ENCODE peak calls at places on chromosomes 16 and 17, in ten cellular contexts. One of them, this sample, is unnamed.

GRCh38 chr16:85929259-85929704 is 30.3 kb downstream of the IRF8 start:
- DNase-seq in neural progenitor cell: no peak
- DNase-seq in fibroblast of lung: no peak
- DNase-seq in neuronal stem cell: no peak
- DNase-seq in MM.1S: no peak
- DNase-seq in adipocyte: no peak
- DNase-seq in mesendoderm: peak
- DNase-seq in GM23248: no peak
- DNase-seq in H9: no peak
- DNase-seq in NT2/D1: no peak
- DNase-seq in this sample: no peak

GRCh38 chr16:48164907-48165715 is 9.3 kb upstream of the ABCC12 start:
- DNase-seq in neural progenitor cell: peak
- DNase-seq in fibroblast of lung: peak
- DNase-seq in neuronal stem cell: peak
- DNase-seq in MM.1S: peak
- DNase-seq in adipocyte: peak
- DNase-seq in mesendoderm: peak
- DNase-seq in GM23248: peak
- DNase-seq in H9: peak
- DNase-seq in NT2/D1: peak
- DNase-seq in this sample: peak

GRCh38 chr16:57536306-57537193 is at the start of gene CCDC102A:
- DNase-seq in neural progenitor cell: peak
- DNase-seq in fibroblast of lung: peak
- DNase-seq in neuronal stem cell: no peak
- DNase-seq in MM.1S: peak
- DNase-seq in adipocyte: peak
- DNase-seq in mesendoderm: peak
- DNase-seq in GM23248: peak
- DNase-seq in H9: peak
- DNase-seq in NT2/D1: no peak
- DNase-seq in this sample: peak

GRCh38 chr17:34464812-34465211 is 101.8 kb upstream of the CCL1 start:
- DNase-seq in neural progenitor cell: no peak
- DNase-seq in fibroblast of lung: no peak
- DNase-seq in neuronal stem cell: no peak
- DNase-seq in MM.1S: no peak
- DNase-seq in adipocyte: no peak
- DNase-seq in mesendoderm: no peak
- DNase-seq in GM23248: no peak
- DNase-seq in H9: no peak
- DNase-seq in NT2/D1: no peak
- DNase-seq in this sample: no peak

GRCh38 chr16:22217890-22218730 is 12.0 kb downstream of the EEF2K start:
- DNase-seq in neural progenitor cell: no peak
- DNase-seq in fibroblast of lung: no peak
- DNase-seq in neuronal stem cell: no peak
- DNase-seq in MM.1S: no peak
- DNase-seq in adipocyte: no peak
- DNase-seq in mesendoderm: peak
- DNase-seq in GM23248: no peak
- DNase-seq in H9: peak
- DNase-seq in NT2/D1: no peak
- DNase-seq in this sample: no peak

GRCh38 chr16:80347900-80348299 is 192.9 kb upstream of the DYNLRB2 start:
- DNase-seq in neural progenitor cell: no peak
- DNase-seq in fibroblast of lung: peak
- DNase-seq in neuronal stem cell: no peak
- DNase-seq in MM.1S: no peak
- DNase-seq in adipocyte: peak
- DNase-seq in mesendoderm: no peak
- DNase-seq in GM23248: no peak
- DNase-seq in H9: no peak
- DNase-seq in NT2/D1: no peak
- DNase-seq in this sample: peak

GRCh38 chr16:50683689-50684374 is 2.7 kb upstream of the SNX20 start:
- DNase-seq in neural progenitor cell: no peak
- DNase-seq in fibroblast of lung: no peak
- DNase-seq in neuronal stem cell: no peak
- DNase-seq in MM.1S: peak
- DNase-seq in adipocyte: no peak
- DNase-seq in mesendoderm: no peak
- DNase-seq in GM23248: no peak
- DNase-seq in H9: no peak
- DNase-seq in NT2/D1: no peak
- DNase-seq in this sample: no peak

GRCh38 chr16:24499193-24499814 is 40.1 kb upstream of the RBBP6 start:
- DNase-seq in neural progenitor cell: peak
- DNase-seq in fibroblast of lung: no peak
- DNase-seq in neuronal stem cell: peak
- DNase-seq in MM.1S: peak
- DNase-seq in adipocyte: peak
- DNase-seq in mesendoderm: peak
- DNase-seq in GM23248: peak
- DNase-seq in H9: peak
- DNase-seq in NT2/D1: no peak
- DNase-seq in this sample: no peak

GRCh38 chr16:82761236-82761635 is 134.5 kb downstream of the CDH13 start:
- DNase-seq in neural progenitor cell: no peak
- DNase-seq in fibroblast of lung: peak
- DNase-seq in neuronal stem cell: no peak
- DNase-seq in MM.1S: no peak
- DNase-seq in adipocyte: peak
- DNase-seq in mesendoderm: no peak
- DNase-seq in GM23248: peak
- DNase-seq in H9: no peak
- DNase-seq in NT2/D1: no peak
- DNase-seq in this sample: peak

GRCh38 chr16:82758904-82759303 is 132.1 kb downstream of the CDH13 start:
- DNase-seq in neural progenitor cell: no peak
- DNase-seq in fibroblast of lung: no peak
- DNase-seq in neuronal stem cell: no peak
- DNase-seq in MM.1S: no peak
- DNase-seq in adipocyte: no peak
- DNase-seq in mesendoderm: peak
- DNase-seq in GM23248: no peak
- DNase-seq in H9: peak
- DNase-seq in NT2/D1: no peak
- DNase-seq in this sample: no peak

GRCh38 chr16:82763371-82763770 is 136.6 kb downstream of the CDH13 start:
- DNase-seq in neural progenitor cell: no peak
- DNase-seq in fibroblast of lung: no peak
- DNase-seq in neuronal stem cell: no peak
- DNase-seq in MM.1S: no peak
- DNase-seq in adipocyte: no peak
- DNase-seq in mesendoderm: no peak
- DNase-seq in GM23248: no peak
- DNase-seq in H9: no peak
- DNase-seq in NT2/D1: no peak
- DNase-seq in this sample: no peak

GRCh38 chr16:82758406-82758805 is 131.6 kb downstream of the CDH13 start:
- DNase-seq in neural progenitor cell: no peak
- DNase-seq in fibroblast of lung: no peak
- DNase-seq in neuronal stem cell: no peak
- DNase-seq in MM.1S: no peak
- DNase-seq in adipocyte: no peak
- DNase-seq in mesendoderm: no peak
- DNase-seq in GM23248: no peak
- DNase-seq in H9: no peak
- DNase-seq in NT2/D1: no peak
- DNase-seq in this sample: no peak

DNA sequence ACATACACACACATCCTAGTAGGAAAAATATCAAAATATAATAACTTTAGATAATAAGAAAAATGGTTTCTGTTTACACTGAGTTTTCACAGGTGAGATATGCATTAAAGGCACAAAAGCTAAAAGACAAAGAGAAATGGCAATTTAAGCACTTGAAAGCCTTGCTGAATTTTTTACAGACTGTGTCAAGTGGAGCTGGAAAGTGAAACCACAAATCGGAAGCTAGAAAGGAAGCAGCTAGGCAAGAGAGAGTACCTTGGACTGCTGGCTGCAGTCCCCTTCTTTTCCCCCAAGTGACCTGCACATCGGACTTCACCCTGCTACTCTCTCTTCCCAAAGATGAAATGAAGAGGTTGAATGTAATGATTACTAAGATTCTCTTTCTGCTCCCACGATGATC is 135.1 kb downstream of the CDH13 start:
- DNase-seq in neural progenitor cell: no peak
- DNase-seq in fibroblast of lung: peak
- DNase-seq in neuronal stem cell: no peak
- DNase-seq in MM.1S: peak
- DNase-seq in adipocyte: peak
- DNase-seq in mesendoderm: no peak
- DNase-seq in GM23248: peak
- DNase-seq in H9: no peak
- DNase-seq in NT2/D1: no peak
- DNase-seq in this sample: no peak
- H3K9ac ChIP-seq in neural progenitor cell: no peak
- H3K9ac ChIP-seq in fibroblast of lung: no peak
- H3K9ac ChIP-seq in neuronal stem cell: no peak
- H3K9ac ChIP-seq in MM.1S: no peak
- H3K9ac ChIP-seq in adipocyte: no peak
- H3K9ac ChIP-seq in mesendoderm: no peak
- H3K9ac ChIP-seq in GM23248: no peak
- H3K9ac ChIP-seq in H9: no peak
- H3K9ac ChIP-seq in NT2/D1: no peak
- H3K9ac ChIP-seq in this sample: peak

DNA sequence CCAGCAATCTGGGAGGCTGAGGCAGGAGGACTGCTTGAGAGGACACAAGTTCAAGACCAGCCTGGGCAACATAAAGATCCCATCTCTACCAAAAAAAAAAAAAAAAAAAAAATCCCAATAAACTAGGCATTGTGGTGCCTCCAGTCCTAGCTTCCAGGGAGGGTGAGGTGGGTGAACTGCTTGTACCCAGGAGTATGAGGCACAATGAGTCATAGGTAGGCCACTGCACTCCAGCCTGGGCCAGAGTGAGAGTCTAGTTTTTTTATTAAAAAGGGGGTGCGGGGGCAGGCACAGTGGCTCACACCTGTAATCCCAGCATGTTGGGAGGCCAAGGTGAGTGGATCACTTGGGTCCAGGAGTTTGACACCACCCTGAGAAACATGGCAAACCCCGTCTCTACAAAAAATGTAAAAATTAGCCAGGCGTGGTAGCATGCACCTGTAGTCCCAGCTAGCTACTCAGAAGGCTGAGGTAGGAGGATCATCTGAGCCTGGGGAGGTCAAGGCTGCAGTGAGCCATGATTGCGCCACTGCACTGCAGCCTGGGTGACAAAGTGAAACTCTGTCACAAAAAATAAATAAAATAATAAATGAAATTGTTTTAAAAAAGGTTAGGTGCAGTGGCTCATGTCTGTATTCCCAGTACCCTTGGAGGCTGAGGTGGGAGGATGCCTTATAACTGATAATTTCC is 7.8 kb upstream of the CHST6 start:
- DNase-seq in neural progenitor cell: no peak
- DNase-seq in fibroblast of lung: no peak
- DNase-seq in neuronal stem cell: no peak
- DNase-seq in MM.1S: no peak
- DNase-seq in adipocyte: no peak
- DNase-seq in mesendoderm: no peak
- DNase-seq in GM23248: no peak
- DNase-seq in H9: no peak
- DNase-seq in NT2/D1: no peak
- DNase-seq in this sample: peak
- H3K9ac ChIP-seq in neural progenitor cell: no peak
- H3K9ac ChIP-seq in fibroblast of lung: no peak
- H3K9ac ChIP-seq in neuronal stem cell: no peak
- H3K9ac ChIP-seq in MM.1S: no peak
- H3K9ac ChIP-seq in adipocyte: no peak
- H3K9ac ChIP-seq in mesendoderm: no peak
- H3K9ac ChIP-seq in GM23248: no peak
- H3K9ac ChIP-seq in H9: no peak
- H3K9ac ChIP-seq in NT2/D1: no peak
- H3K9ac ChIP-seq in this sample: no peak

GRCh38 chr17:51044964-51045363 is 75.7 kb downstream of the SPAG9 start:
- DNase-seq in neural progenitor cell: peak
- DNase-seq in fibroblast of lung: peak
- DNase-seq in neuronal stem cell: no peak
- DNase-seq in MM.1S: no peak
- DNase-seq in adipocyte: no peak
- DNase-seq in mesendoderm: no peak
- DNase-seq in GM23248: no peak
- DNase-seq in H9: no peak
- DNase-seq in NT2/D1: no peak
- DNase-seq in this sample: no peak

GRCh38 chr17:51052235-51052634 is 68.4 kb downstream of the SPAG9 start:
- DNase-seq in neural progenitor cell: no peak
- DNase-seq in fibroblast of lung: no peak
- DNase-seq in neuronal stem cell: no peak
- DNase-seq in MM.1S: no peak
- DNase-seq in adipocyte: no peak
- DNase-seq in mesendoderm: no peak
- DNase-seq in GM23248: no peak
- DNase-seq in H9: no peak
- DNase-seq in NT2/D1: no peak
- DNase-seq in this sample: no peak

GRCh38 chr17:51050291-51051033 is 70.2 kb downstream of the SPAG9 start:
- DNase-seq in neural progenitor cell: no peak
- DNase-seq in fibroblast of lung: peak
- DNase-seq in neuronal stem cell: no peak
- DNase-seq in MM.1S: peak
- DNase-seq in adipocyte: no peak
- DNase-seq in mesendoderm: no peak
- DNase-seq in GM23248: peak
- DNase-seq in H9: no peak
- DNase-seq in NT2/D1: no peak
- DNase-seq in this sample: no peak

GRCh38 chr17:51045616-51046526 is 74.8 kb downstream of the SPAG9 start:
- DNase-seq in neural progenitor cell: peak
- DNase-seq in fibroblast of lung: peak
- DNase-seq in neuronal stem cell: peak
- DNase-seq in MM.1S: no peak
- DNase-seq in adipocyte: no peak
- DNase-seq in mesendoderm: peak
- DNase-seq in GM23248: peak
- DNase-seq in H9: no peak
- DNase-seq in NT2/D1: peak
- DNase-seq in this sample: no peak

DNA sequence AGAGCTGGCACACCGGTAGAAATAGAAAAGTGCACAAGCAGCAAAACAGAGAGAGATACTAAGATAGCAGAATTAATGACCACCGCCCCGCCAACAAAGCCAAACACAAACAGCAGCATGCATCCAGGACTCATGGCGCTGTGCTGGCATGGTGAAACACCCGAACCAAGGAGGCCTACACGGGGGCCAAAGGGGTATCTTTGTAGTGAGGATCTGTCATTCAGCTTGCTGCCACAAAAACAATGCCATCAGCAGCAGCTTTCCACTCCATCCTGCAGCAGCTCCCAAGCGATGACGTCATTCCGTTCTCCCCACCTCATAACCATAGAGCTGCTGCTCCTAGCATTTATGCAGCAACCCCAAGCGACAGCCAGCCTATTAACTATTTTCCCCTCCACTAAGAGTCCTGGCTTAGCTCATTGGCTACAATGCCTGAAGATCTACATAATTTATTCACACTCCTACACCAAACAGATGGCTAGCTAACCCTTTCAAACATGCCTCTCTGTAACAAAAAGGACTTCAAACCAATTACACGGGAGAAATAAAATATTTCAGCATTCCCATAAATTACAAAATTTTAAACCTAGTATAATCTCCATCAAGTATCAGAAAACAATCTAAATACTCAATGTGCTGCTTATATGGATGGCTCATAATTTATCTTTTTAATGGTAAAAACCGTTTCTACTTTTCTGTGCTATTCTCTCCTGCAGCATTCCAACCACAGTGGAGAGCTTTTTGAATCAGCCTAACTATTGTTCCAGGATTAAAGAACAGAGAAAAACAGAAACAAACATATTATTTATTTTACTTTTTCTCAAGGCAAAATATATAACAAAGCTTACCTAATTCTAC is 73.9 kb downstream of the SPAG9 start:
- DNase-seq in neural progenitor cell: peak
- DNase-seq in fibroblast of lung: peak
- DNase-seq in neuronal stem cell: peak
- DNase-seq in MM.1S: no peak
- DNase-seq in adipocyte: peak
- DNase-seq in mesendoderm: peak
- DNase-seq in GM23248: peak
- DNase-seq in H9: peak
- DNase-seq in NT2/D1: peak
- DNase-seq in this sample: peak
- H3K9ac ChIP-seq in neural progenitor cell: peak
- H3K9ac ChIP-seq in fibroblast of lung: no peak
- H3K9ac ChIP-seq in neuronal stem cell: no peak
- H3K9ac ChIP-seq in MM.1S: no peak
- H3K9ac ChIP-seq in adipocyte: peak
- H3K9ac ChIP-seq in mesendoderm: peak
- H3K9ac ChIP-seq in GM23248: peak
- H3K9ac ChIP-seq in H9: peak
- H3K9ac ChIP-seq in NT2/D1: peak
- H3K9ac ChIP-seq in this sample: peak

GRCh38 chr17:42413464-42414040 is 9.5 kb downstream of the CAVIN1 start:
- DNase-seq in neural progenitor cell: no peak
- DNase-seq in fibroblast of lung: peak
- DNase-seq in neuronal stem cell: no peak
- DNase-seq in MM.1S: no peak
- DNase-seq in adipocyte: no peak
- DNase-seq in mesendoderm: no peak
- DNase-seq in GM23248: peak
- DNase-seq in H9: no peak
- DNase-seq in NT2/D1: no peak
- DNase-seq in this sample: no peak
- H3K9ac ChIP-seq in neural progenitor cell: no peak
- H3K9ac ChIP-seq in fibroblast of lung: no peak
- H3K9ac ChIP-seq in neuronal stem cell: no peak
- H3K9ac ChIP-seq in MM.1S: no peak
- H3K9ac ChIP-seq in adipocyte: peak
- H3K9ac ChIP-seq in mesendoderm: no peak
- H3K9ac ChIP-seq in GM23248: peak
- H3K9ac ChIP-seq in H9: no peak
- H3K9ac ChIP-seq in NT2/D1: no peak
- H3K9ac ChIP-seq in this sample: no peak